ENCODE peak calls at places on chromosome 10, in four cellular contexts. D is stimulated activated CD4-positive, alpha-beta T cell treated with anti-CD3 and anti-CD28 coated beads, Interleukin-1b, Interleukin-23, amount 100 ng/mL, for 1 hour; T is kidney glomerular epithelial cell; R is LoVo. W is an unnamed sample.

GRCh38 chr10:71084061-71084817 is 128.1 kb upstream of the UNC5B start:
- DNase-seq in R (no peak), D (no peak), T (no peak), W (no peak)

GRCh38 chr10:102394079-102394800 is 1.3 kb upstream of the NFKB2 start:
- DNase-seq in D (peak; percentile 97), R (peak; percentile 94), T (peak; percentile 88), W (peak; percentile 22)

GRCh38 chr10:119443970-119444660 is 98.4 kb downstream of the RGS10 start:
- DNase-seq in D (no peak), R (no peak), T (no peak), W (no peak)

GRCh38 chr10:126137557-126138221 is 241.3 kb downstream of the FANK1 start:
- DNase-seq in T (peak; percentile 37), D (no peak), R (no peak), W (no peak)

GRCh38 chr10:72625276-72625607 is 637 bp downstream of the MICU1 start:
- DNase-seq in R (no peak), D (no peak), T (no peak), W (no peak)

GRCh38 chr10:71805776-71806705 is 32.7 kb upstream of the VSIR start:
- DNase-seq in D (no peak), R (peak; percentile 16), T (no peak), W (peak; percentile 60)

GRCh38 chr10:22320591-22321155 is at the start of gene BMI1:
- DNase-seq in D (no peak), T (peak; percentile 46), R (peak; percentile 76), W (peak; percentile 59)

GRCh38 chr10:15579605-15580004 is 140.1 kb downstream of the ITGA8 start:
- DNase-seq in R (no peak), T (no peak), D (no peak), W (no peak)

GRCh38 chr10:133257489-133258065 is 19.1 kb downstream of the ADAM8 start:
- DNase-seq in R (peak; percentile 52), D (no peak), T (peak; percentile 44), W (no peak)

GRCh38 chr10:98376485-98376884 is 38.5 kb downstream of the PYROXD2 start:
- DNase-seq in R (no peak), D (no peak), T (peak; percentile 32), W (no peak)

GRCh38 chr10:112793197-112793921 is 156.7 kb upstream of the TCF7L2 start:
- DNase-seq in D (no peak), T (no peak), R (peak; percentile 13), W (no peak)

GRCh38 chr10:122232781-122233180 is 38.3 kb upstream of the BTBD16 start:
- DNase-seq in T (no peak), D (no peak), R (no peak), W (no peak)

GRCh38 chr10:75430000-75430763 is 1.2 kb upstream of the LRMDA start:
- DNase-seq in D (no peak), T (no peak), R (no peak), W (no peak)

GRCh38 chr10:36173364-36173763 is 531.3 kb upstream of the FZD8 start:
- DNase-seq in T (no peak), R (no peak), D (no peak), W (no peak)

GRCh38 chr10:91598211-91598981 is 34.5 kb downstream of the PPP1R3C start:
- DNase-seq in D (no peak), R (peak; percentile 74), T (peak; percentile 85), W (no peak)

GRCh38 chr10:114824396-114824795 is 2.8 kb downstream of the FHIP2A start:
- DNase-seq in D (no peak), R (no peak), T (peak; percentile 4), W (no peak)

GRCh38 chr10:109845308-109845707 is 78.0 kb downstream of the XPNPEP1 start:
- DNase-seq in R (no peak), D (no peak), T (no peak), W (no peak)

GRCh38 chr10:132133005-132133404 is 53.7 kb upstream of the DPYSL4 start:
- DNase-seq in T (no peak), R (no peak), D (no peak), W (no peak)

GRCh38 chr10:112917676-112918075 is 32.4 kb upstream of the TCF7L2 start:
- DNase-seq in D (no peak), R (no peak), T (no peak), W (no peak)

GRCh38 chr10:112653851-112654250 is 206.8 kb downstream of the VTI1A start:
- DNase-seq in R (no peak), D (no peak), T (no peak), W (no peak)

W was measured in NCI-H2029.